ENCODE peak calls at places on chromosome 14, in five cellular contexts. N, G, Y, I and H are unnamed samples. For H3K4me1, the result is how much of the 10 kb centered on the place peaks cover.

GRCh38 chr14:58488550-58488949 is 61.0 kb downstream of the KIAA0586 start:
- ATAC-seq in G (no peak), N (no peak), I (peak), Y (no peak), H (no peak)

GRCh38 chr14:92523752-92524151 is 10.2 kb downstream of the RIN3 start:
- ATAC-seq in Y (no peak), I (no peak), N (no peak), G (no peak), H (no peak)

GRCh38 chr14:60565211-60565610 is 56.3 kb downstream of the SIX6 start:
- ATAC-seq in N (no peak), I (peak), Y (no peak), G (no peak), H (no peak)

GRCh38 chr14:76947838-76948184 is 80.7 kb downstream of the IRF2BPL start:
- ATAC-seq in I (no peak), N (no peak), G (no peak), Y (no peak), H (no peak)

GRCh38 chr14:51317373-51317772 is 77.3 kb downstream of the TMX1 start:
- ATAC-seq in Y (no peak), G (no peak), I (no peak), N (no peak), H (no peak)

GRCh38 chr14:25298238-25298637 is 248.3 kb upstream of the STXBP6 start:
- ATAC-seq in Y (no peak), N (no peak), G (no peak), I (no peak), H (no peak)

GRCh38 chr14:54673193-54674121 is 106.5 kb downstream of the SAMD4A start:
- ATAC-seq in G (peak), Y (peak), N (no peak), I (no peak), H (peak)

GRCh38 chr14:36505892-36506731 is 13.9 kb downstream of the NKX2-1 start:
- ATAC-seq in I (no peak), N (peak), Y (peak), G (peak), H (no peak)

GRCh38 chr14:44279357-44279756 is 227.7 kb downstream of the FSCB start:
- ATAC-seq in N (no peak), G (no peak), Y (no peak), I (no peak), H (no peak)

GRCh38 chr14:70692210-70692609 is 50.5 kb downstream of the TTC9 start:
- ATAC-seq in N (no peak), Y (no peak), G (no peak), I (no peak), H (peak)

GRCh38 chr14:90583427-90583826 is 186.6 kb downstream of the CALM1 start:
- ATAC-seq in Y (no peak), I (no peak), G (no peak), N (no peak), H (no peak)

GRCh38 chr14:105153331-105153731 is 15.2 kb downstream of the JAG2 start:
- ATAC-seq in G (peak), N (peak), I (no peak), Y (no peak), H (peak)
- TF ChIP-seq POLR2AphosphoS5 in G (no peak), N (peak), I (no peak), Y (no peak), H (no peak)

GRCh38 chr14:79645753-79646362 is 565.4 kb downstream of the DIO2 start:
- ATAC-seq in G (no peak), N (no peak), Y (no peak), I (no peak), H (no peak)
- TF ChIP-seq EP300 in G (no peak), N (no peak), Y (no peak), I (no peak), H (no peak)

GRCh38 chr14:104166698-104167097 is 28.3 kb downstream of the KIF26A start:
- ATAC-seq in Y (no peak), G (no peak), I (no peak), N (no peak), H (no peak)

GRCh38 chr14:104162495-104162894 is 24.1 kb downstream of the KIF26A start:
- ATAC-seq in I (no peak), G (no peak), Y (no peak), N (no peak), H (no peak)

GRCh38 chr14:104163541-104163940 is 25.2 kb downstream of the KIF26A start:
- ATAC-seq in G (no peak), I (no peak), N (no peak), Y (no peak), H (no peak)

GRCh38 chr14:104164041-104164440 is 25.7 kb downstream of the KIF26A start:
- ATAC-seq in Y (no peak), G (no peak), I (no peak), N (no peak), H (no peak)

DNA sequence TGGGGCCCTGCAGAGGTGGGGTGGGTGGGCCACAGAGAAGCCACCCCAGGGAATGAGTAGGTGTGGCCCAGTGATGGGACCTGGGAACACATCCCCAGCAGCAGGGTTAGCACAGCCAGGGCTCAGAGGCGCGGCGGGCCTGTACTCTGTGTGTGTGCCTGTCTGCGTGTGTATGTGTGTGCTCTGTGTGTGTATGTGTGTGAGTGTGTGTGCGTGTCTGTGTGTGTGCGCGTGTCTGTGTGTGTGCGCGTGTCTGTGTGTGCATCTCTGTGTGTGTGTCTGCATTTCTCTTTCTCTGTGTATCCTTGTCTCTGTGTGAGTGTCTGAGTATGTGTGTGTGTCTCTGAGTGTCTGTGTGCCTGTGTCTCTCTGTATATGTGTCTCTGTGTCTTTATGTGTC is 26.1 kb downstream of the KIF26A start:
- ATAC-seq in G (no peak), I (no peak), N (no peak), Y (no peak), H (no peak)
- H3K4me1 ChIP-seq in G (under half), I (under half), N (under half), Y (under half), H (under half)

GRCh38 chr14:96143906-96144305 is 60.7 kb upstream of the BDKRB2 start:
- ATAC-seq in Y (no peak), I (no peak), N (no peak), G (no peak), H (no peak)

GRCh38 chr14:96145116-96145864 is 59.3 kb upstream of the BDKRB2 start:
- ATAC-seq in N (no peak), G (no peak), Y (no peak), I (no peak), H (no peak)

GRCh38 chr14:96149131-96149530 is 55.5 kb upstream of the BDKRB2 start:
- ATAC-seq in G (no peak), I (no peak), Y (no peak), N (peak), H (no peak)

GRCh38 chr14:96148631-96149030 is 56.0 kb upstream of the BDKRB2 start:
- ATAC-seq in G (no peak), N (no peak), I (no peak), Y (no peak), H (no peak)

DNA sequence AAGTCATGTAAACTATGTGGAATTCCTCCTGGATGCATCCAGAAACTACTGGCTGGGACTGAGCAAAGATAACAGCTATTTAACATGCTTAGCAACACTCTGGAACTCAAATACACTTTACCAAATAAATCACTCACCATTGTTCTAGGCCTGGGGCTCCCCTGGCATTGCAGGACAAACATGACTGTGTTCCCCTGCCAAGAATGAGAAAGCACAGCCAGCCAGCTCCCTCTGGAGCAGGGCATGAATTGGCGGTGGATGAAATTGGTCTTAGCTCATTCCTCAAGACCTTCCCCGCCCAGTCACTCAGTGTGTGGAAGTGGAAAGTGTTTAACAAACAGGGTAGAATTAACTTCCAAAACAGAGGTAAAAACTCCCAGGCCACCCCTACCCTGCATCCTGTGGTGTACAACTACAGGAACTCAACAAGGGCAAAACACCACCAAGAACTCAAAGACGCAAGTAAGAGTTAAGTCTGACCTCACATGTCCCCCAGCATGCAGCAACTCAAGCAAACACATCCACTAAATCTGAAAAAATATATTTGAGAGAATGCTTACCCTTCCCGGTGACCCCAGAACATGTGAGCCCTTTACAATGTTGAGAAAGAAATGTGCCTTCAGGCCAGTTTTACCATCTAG is 58.4 kb upstream of the BDKRB2 start:
- ATAC-seq in Y (no peak), N (peak), I (no peak), G (no peak), H (peak)
- TF ChIP-seq POLR2AphosphoS5 in Y (no peak), N (no peak), I (no peak), G (no peak), H (peak)

DNA sequence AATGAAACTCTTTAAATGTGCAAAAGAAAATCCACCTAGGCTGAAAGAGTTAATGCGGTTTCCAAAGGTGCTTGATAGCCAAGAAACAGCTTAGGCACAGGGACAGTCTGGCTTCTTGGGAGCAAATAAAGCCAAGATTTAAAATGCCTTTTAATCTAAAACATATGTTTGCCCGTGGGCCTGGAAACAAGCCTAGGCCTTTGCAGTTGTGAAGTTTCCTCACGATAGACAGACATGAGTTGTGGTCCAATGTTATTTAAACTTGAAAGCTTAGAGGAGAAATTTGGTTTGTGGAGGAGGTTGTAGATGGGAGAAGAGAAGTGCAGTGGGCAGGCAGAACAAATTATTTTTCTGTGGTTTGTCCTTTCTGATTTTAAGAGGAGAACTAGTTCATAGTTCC is 29.8 kb downstream of the PROX2 start:
- ATAC-seq in I (no peak), G (no peak), Y (no peak), N (no peak), H (no peak)
- TF ChIP-seq EP300 in I (no peak), G (no peak), Y (no peak), N (no peak), H (no peak)